ENCODE peak calls at places on chromosome 19, in six cellular contexts. S is H1, I is HepG2, H is A549, U is endothelial cell of umbilical vein, N is K562. V is an unnamed sample.

GRCh38 chr19:3249408-3249807 is 24.9 kb downstream of the CELF5 start:
- DNase-seq in I (peak; percentile 27), N (peak; percentile 83), U (no peak), H (peak; percentile 32), S (peak; percentile 63), V (peak; percentile 66)

GRCh38 chr19:6264077-6264445 is 15.7 kb downstream of the MLLT1 start:
- DNase-seq in S (no peak), I (no peak), H (no peak), U (no peak), N (no peak), V (no peak)

GRCh38 chr19:46383846-46384245 is 29.5 kb downstream of the CCDC8 start:
- DNase-seq in H (no peak), I (no peak), S (no peak), N (no peak), U (no peak), V (no peak)

GRCh38 chr19:41323023-41323422 is 13.1 kb downstream of the CCDC97 start:
- DNase-seq in H (no peak), I (no peak), S (no peak), N (no peak), U (peak; percentile 82), V (no peak)

GRCh38 chr19:46639356-46640061 is 3.5 kb upstream of the GNG8 start:
- DNase-seq in U (no peak), H (no peak), I (no peak), S (no peak), N (peak; percentile 51), V (no peak)

GRCh38 chr19:58498316-58499020 is 13.3 kb downstream of the SLC27A5 start:
- DNase-seq in N (peak; percentile 33), I (no peak), U (no peak), S (no peak), H (no peak), V (no peak)

GRCh38 chr19:28130066-28130511 is 1082.9 kb downstream of the UQCRFS1 start:
- DNase-seq in H (no peak), S (no peak), N (no peak), U (no peak), I (no peak), V (no peak)

GRCh38 chr19:10505583-10506229 is 2.5 kb upstream of the KEAP1 start:
- DNase-seq in S (peak; percentile 95), I (peak; percentile 60), U (peak; percentile 71), N (peak; percentile 65), H (peak; percentile 44), V (peak; percentile 90)

GRCh38 chr19:16435238-16435911 is 36.4 kb downstream of the EPS15L1 start:
- DNase-seq in H (no peak), S (no peak), I (no peak), U (peak; percentile 84), N (no peak), V (no peak)

GRCh38 chr19:12949363-12950284 is 4.0 kb downstream of the RAD23A start:
- DNase-seq in I (no peak), U (no peak), S (no peak), N (no peak), H (no peak), V (no peak)

GRCh38 chr19:48600679-48601382 is 5.7 kb upstream of the SPACA4 start:
- DNase-seq in N (no peak), U (no peak), S (no peak), I (no peak), H (no peak), V (no peak)

GRCh38 chr19:55082023-55082851 is 6.6 kb downstream of the EPS8L1 start:
- DNase-seq in H (peak; percentile 58), N (no peak), U (peak; percentile 70), S (peak; percentile 74), I (no peak), V (peak; percentile 92)

GRCh38 chr19:42764836-42765235 is 642 bp downstream of the PSG8 start:
- DNase-seq in S (no peak), U (no peak), N (no peak), I (no peak), H (no peak), V (no peak)

DNA sequence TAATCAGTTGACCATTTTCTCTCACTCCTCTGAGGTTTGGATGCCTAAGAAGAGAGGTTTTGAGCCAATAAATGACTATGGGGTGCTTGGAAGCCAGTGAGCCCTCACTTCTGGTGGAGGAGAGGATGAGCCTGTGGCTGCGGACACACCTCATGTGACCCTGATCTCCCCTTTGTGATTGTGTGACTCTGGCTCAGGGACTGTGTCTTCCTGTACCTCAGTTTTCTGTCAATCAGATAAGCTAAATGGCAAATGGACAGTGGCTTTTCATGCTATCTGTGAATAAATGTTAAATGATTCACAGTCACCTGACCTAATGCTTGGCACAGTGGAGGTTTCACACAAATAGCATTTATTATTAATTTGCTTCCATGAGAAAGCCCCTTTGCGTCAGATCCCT is 2.7 kb downstream of the PSG8 start:
- DNase-seq in N (no peak), U (no peak), S (no peak), H (no peak), I (no peak), V (no peak)
- TF ChIP-seq JUN in N (no peak), U (no peak), S (no peak), H (no peak), I (no peak), V (no peak)

GRCh38 chr19:8233370-8233769 is 24.2 kb downstream of the CERS4 start:
- DNase-seq in U (no peak), I (no peak), N (no peak), S (no peak), H (no peak), V (no peak)
- TF ChIP-seq JUN in U (no peak), I (no peak), N (no peak), S (no peak), H (no peak), V (no peak)

GRCh38 chr19:33368074-33368864 is 5.2 kb upstream of the CEBPG start:
- DNase-seq in S (no peak), H (no peak), I (no peak), N (no peak), U (no peak), V (no peak)
- TF ChIP-seq JUN in S (no peak), H (no peak), I (no peak), N (no peak), U (no peak), V (no peak)

GRCh38 chr19:49654581-49654980 is 11.1 kb downstream of the IRF3 start:
- DNase-seq in N (no peak), H (no peak), S (no peak), U (no peak), I (no peak), V (no peak)

GRCh38 chr19:49652723-49653465 is 10.9 kb downstream of the SCAF1 start:
- DNase-seq in I (no peak), U (no peak), S (no peak), H (no peak), N (no peak), V (no peak)

GRCh38 chr19:49651029-49651825 is 9.2 kb downstream of the SCAF1 start:
- DNase-seq in U (no peak), N (no peak), I (no peak), S (no peak), H (no peak), V (no peak)

GRCh38 chr19:49651871-49652722 is 10.1 kb downstream of the SCAF1 start:
- DNase-seq in H (no peak), I (no peak), U (no peak), S (no peak), N (no peak), V (no peak)

DNA sequence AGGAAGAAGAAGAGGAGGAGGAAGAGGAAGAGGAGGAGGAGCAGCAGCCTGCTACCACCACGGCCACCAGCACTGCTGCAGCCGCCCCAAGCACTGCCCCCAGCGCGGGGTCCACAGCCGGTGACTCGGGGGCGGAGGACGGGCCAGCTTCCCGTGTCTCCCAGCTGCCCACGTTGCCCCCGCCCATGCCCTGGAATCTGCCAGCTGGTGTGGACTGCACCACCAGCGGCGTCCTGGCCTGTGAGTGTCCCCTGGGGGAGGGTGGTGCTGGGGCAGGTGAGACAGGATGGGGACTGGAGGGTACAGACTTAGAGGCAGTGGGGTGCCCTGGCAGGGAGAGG is 11.4 kb downstream of the SCAF1 start:
- DNase-seq in I (no peak), U (no peak), N (no peak), H (no peak), S (no peak), V (no peak)
- TF ChIP-seq JUN in I (no peak), U (no peak), N (no peak), H (no peak), S (no peak), V (no peak)

GRCh38 chr19:5036733-5037681 is 68.1 kb downstream of the KDM4B start:
- DNase-seq in U (peak; percentile 74), H (no peak), S (no peak), N (no peak), I (no peak), V (no peak)

GRCh38 chr19:5039642-5040543 is 71.0 kb downstream of the KDM4B start:
- DNase-seq in U (no peak), I (no peak), H (no peak), N (no peak), S (no peak), V (no peak)

GRCh38 chr19:5037936-5038335 is 69.0 kb downstream of the KDM4B start:
- DNase-seq in I (no peak), H (no peak), U (no peak), N (no peak), S (no peak), V (no peak)

GRCh38 chr19:5040544-5041167 is 71.7 kb downstream of the KDM4B start:
- DNase-seq in N (no peak), U (no peak), S (no peak), H (no peak), I (no peak), V (no peak)

DNA sequence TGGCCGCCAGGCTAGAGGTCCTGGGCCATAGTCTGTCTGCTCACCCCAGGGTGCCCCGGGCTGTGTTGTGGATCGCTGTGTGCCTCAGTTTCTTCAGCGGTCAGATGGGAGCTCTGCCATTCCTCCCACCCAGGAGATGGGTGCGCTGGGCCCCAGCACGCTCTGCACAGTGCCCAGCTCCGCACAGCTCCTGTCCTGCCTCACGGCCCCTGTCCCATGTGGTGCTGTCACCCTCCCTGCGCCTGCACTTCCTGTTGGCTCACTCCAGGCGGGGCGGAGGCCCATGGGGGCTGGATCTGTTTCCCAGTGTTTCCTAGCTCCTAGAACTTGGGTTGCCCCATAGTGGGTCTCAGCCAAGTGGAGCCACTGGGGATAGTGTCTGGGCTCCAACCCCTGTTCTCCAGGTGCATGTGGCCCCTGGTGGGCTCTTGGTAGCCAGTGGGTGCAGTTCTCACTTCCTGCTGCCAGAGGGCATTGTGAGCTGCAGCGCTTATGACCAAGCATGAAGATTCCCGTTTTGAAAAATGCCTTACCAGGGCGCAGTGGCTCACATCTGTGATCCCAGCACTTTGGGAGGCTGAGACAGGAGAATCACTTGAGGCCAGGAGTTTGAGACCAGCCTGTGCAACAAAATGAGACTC is 69.8 kb downstream of the KDM4B start:
- DNase-seq in I (peak; percentile 17), U (no peak), S (peak; percentile 62), H (peak; percentile 57), N (peak; percentile 47), V (peak; percentile 54)
- TF ChIP-seq JUN in I (no peak), U (no peak), S (no peak), H (no peak), N (no peak), V (no peak)

DNA sequence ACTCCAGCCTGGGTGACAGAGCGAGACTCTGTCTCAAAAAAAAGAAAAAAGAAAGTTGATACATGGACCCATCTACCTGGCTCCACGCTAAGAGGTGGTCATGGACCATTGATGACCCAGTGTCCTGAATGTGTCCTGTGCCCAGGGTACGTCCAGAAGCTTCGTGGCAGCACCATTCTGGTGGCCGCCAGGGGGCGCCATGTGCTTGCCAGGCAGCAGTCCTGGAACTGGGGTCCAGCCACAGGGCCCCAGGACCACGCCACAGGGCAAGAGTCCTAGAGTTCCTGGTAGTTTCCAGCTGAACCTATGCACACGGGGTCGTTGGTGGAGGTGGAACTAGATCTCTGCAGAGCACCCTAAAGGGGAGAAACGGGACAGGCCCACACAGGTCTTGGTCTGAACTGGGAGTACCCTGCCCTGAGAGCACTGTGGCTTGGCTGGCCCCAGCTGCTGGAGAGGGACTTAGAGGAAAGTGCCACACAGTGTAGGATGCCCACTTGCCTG is 19.9 kb upstream of the FBXO27 start:
- DNase-seq in U (peak; percentile 53), I (peak; percentile 48), H (peak; percentile 75), N (peak; percentile 72), S (peak; percentile 95), V (peak; percentile 83)
- TF ChIP-seq JUN in U (no peak), I (no peak), H (no peak), N (no peak), S (no peak), V (no peak)

V was measured in WTC11.